ENCODE peak calls at places on chromosome 11, in six cellular contexts. K is mesendoderm, W is H9, E is IMR-90, G is H1, B is mesenchymal stem cell. C is an unnamed sample.

GRCh38 chr11:103494491-103494890 is 385.3 kb downstream of the DYNC2H1 start:
- DNase-seq in K (no peak), W (no peak), E (no peak), G (no peak), B (no peak), C (no peak)

GRCh38 chr11:96758957-96759356 is 369.1 kb downstream of the JRKL start:
- DNase-seq in K (no peak), W (no peak), E (no peak), G (no peak), B (no peak), C (no peak)

GRCh38 chr11:26827567-26828037 is 105.7 kb upstream of the SLC5A12 start:
- DNase-seq in K (no peak), W (no peak), E (peak), G (no peak), B (peak), C (no peak)

GRCh38 chr11:73233211-73233610 is 15.1 kb downstream of the P2RY2 start:
- DNase-seq in K (no peak), W (peak), E (no peak), G (no peak), B (no peak), C (no peak)

GRCh38 chr11:59957094-59957493 is 6.7 kb upstream of the OOSP4A start:
- DNase-seq in K (no peak), W (no peak), E (no peak), G (no peak), B (peak), C (no peak)

GRCh38 chr11:83971063-83971462 is 684.9 kb upstream of the CCDC90B start:
- DNase-seq in K (peak), W (no peak), E (peak), G (no peak), B (peak), C (peak)

GRCh38 chr11:124930799-124931198 is 5.0 kb downstream of the HEPACAM start:
- DNase-seq in K (no peak), W (no peak), E (no peak), G (no peak), B (no peak), C (no peak)

GRCh38 chr11:118615282-118615979 is 8.0 kb downstream of the PHLDB1 start:
- DNase-seq in K (peak), W (peak), E (no peak), G (peak), B (no peak), C (peak)

GRCh38 chr11:79512706-79513469 is 72.1 kb upstream of the TENM4 start:
- DNase-seq in K (no peak), W (no peak), E (no peak), G (no peak), B (no peak), C (no peak)

GRCh38 chr11:47907499-47907898 is 59.3 kb upstream of the NUP160 start:
- DNase-seq in K (no peak), W (no peak), E (peak), G (no peak), B (peak), C (no peak)

GRCh38 chr11:61061081-61061826 is 41.0 kb upstream of the CD5 start:
- DNase-seq in K (no peak), W (peak), E (no peak), G (no peak), B (no peak), C (no peak)

GRCh38 chr11:9091044-9091936 is at the start of gene SCUBE2:
- DNase-seq in K (no peak), W (peak), E (no peak), G (no peak), B (no peak), C (no peak)

GRCh38 chr11:2466869-2467694 is 22.3 kb downstream of the KCNQ1 start:
- DNase-seq in K (no peak), W (no peak), E (no peak), G (no peak), B (no peak), C (no peak)

GRCh38 chr11:31780078-31780971 is 30.8 kb downstream of the PAX6 start:
- DNase-seq in K (no peak), W (no peak), E (no peak), G (no peak), B (no peak), C (no peak)

GRCh38 chr11:25769287-25769686 is 562.6 kb upstream of the ANO3 start:
- DNase-seq in K (no peak), W (no peak), E (no peak), G (no peak), B (peak), C (no peak)

GRCh38 chr11:46961041-46961440 is 24.5 kb downstream of the CSTPP1 start:
- DNase-seq in K (no peak), W (no peak), E (no peak), G (no peak), B (no peak), C (no peak)

GRCh38 chr11:41237386-41237785 is 222.1 kb downstream of the LRRC4C start:
- DNase-seq in K (peak), W (no peak), E (no peak), G (no peak), B (no peak), C (no peak)

GRCh38 chr11:46381046-46381835 is at the start of gene MDK:
- DNase-seq in K (peak), W (peak), E (no peak), G (no peak), B (no peak), C (peak)

GRCh38 chr11:134380785-134381184 is 31.3 kb downstream of the B3GAT1 start:
- DNase-seq in K (no peak), W (no peak), E (no peak), G (no peak), B (no peak), C (no peak)

GRCh38 chr11:33633251-33634003 is 67.2 kb downstream of the C11orf91 start:
- DNase-seq in K (peak), W (peak), E (peak), G (peak), B (peak), C (no peak)

GRCh38 chr11:46947399-46948077 is 11.0 kb downstream of the CSTPP1 start:
- DNase-seq in K (peak), W (no peak), E (no peak), G (no peak), B (no peak), C (no peak)

GRCh38 chr11:45092901-45093760 is 53.3 kb upstream of the PRDM11 start:
- DNase-seq in K (no peak), W (peak), E (peak), G (no peak), B (peak), C (no peak)

GRCh38 chr11:34514050-34514449 is 456 bp upstream of the ELF5 start:
- DNase-seq in K (no peak), W (no peak), E (no peak), G (no peak), B (no peak), C (no peak)

GRCh38 chr11:13207665-13208594 is 69.7 kb upstream of the BMAL1 start:
- DNase-seq in K (peak), W (peak), E (peak), G (no peak), B (peak), C (no peak)

GRCh38 chr11:17179972-17180371 is 27.8 kb downstream of the PIK3C2A start:
- DNase-seq in K (no peak), W (no peak), E (no peak), G (no peak), B (no peak), C (no peak)

GRCh38 chr11:44066732-44067131 is 662 bp downstream of the ACCS start:
- DNase-seq in K (no peak), W (no peak), E (peak), G (no peak), B (peak), C (no peak)

GRCh38 chr11:95074806-95075563 is 8.3 kb downstream of the SRSF8 start:
- DNase-seq in K (no peak), W (no peak), E (no peak), G (no peak), B (no peak), C (no peak)

GRCh38 chr11:70244698-70245097 is 25.8 kb upstream of the PPFIA1 start:
- DNase-seq in K (no peak), W (no peak), E (peak), G (no peak), B (peak), C (no peak)

GRCh38 chr11:131584694-131585592 is 214.5 kb downstream of the NTM start:
- DNase-seq in K (peak), W (peak), E (no peak), G (peak), B (no peak), C (no peak)

GRCh38 chr11:128544625-128545024 is 42.7 kb downstream of the ETS1 start:
- DNase-seq in K (no peak), W (no peak), E (peak), G (no peak), B (peak), C (no peak)
- H2BK15ac ChIP-seq in K (no peak), W (no peak), E (no peak), G (no peak), B (no peak), C (no peak)

DNA sequence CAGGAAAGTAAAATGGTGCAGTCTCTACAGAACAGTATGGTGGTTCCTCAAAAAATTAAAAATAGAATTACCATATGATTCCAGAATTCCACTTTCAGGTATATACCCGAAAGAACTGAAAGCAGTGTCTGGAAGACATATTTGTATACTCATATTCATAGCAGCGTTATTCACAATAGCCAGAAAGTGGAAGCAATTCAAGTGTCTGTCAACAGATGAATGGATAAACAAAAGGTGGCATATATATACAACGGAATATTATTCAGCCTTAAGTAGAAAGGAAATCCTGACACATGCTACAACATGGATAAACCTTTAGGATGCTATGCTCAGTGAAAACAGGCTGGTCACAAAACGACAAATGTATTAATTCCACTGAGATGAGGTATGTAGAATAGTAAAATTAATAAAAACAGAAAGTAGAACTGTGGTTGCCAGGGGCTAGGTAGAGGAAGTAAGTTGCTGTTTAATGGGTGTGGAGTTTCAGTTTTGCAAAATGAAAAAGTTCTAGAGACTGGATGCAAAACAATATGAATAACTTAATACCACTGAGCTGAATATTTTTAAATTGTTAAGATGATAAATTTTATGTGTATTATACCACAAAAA is 14.5 kb downstream of the SAA1 start:
- DNase-seq in K (no peak), W (no peak), E (no peak), G (no peak), B (no peak), C (no peak)
- H4K8ac ChIP-seq in K (no peak), W (no peak), E (no peak), G (no peak), B (no peak), C (no peak)

GRCh38 chr11:64048042-64048854 is 12.5 kb downstream of the FLRT1 start:
- DNase-seq in K (no peak), W (no peak), E (no peak), G (no peak), B (no peak), C (no peak)
- H2BK15ac ChIP-seq in K (no peak), W (no peak), E (no peak), G (no peak), B (no peak), C (peak)

GRCh38 chr11:66267379-66268209 is 845 bp upstream of the RAB1B start:
- DNase-seq in K (peak), W (peak), E (peak), G (peak), B (peak), C (peak)
- H4K8ac ChIP-seq in K (no peak), W (no peak), E (peak), G (no peak), B (peak), C (no peak)

GRCh38 chr11:99080154-99080553 is 59.4 kb downstream of the CNTN5 start:
- DNase-seq in K (no peak), W (no peak), E (no peak), G (no peak), B (no peak), C (no peak)
- H2BK15ac ChIP-seq in K (no peak), W (no peak), E (no peak), G (no peak), B (no peak), C (no peak)

GRCh38 chr11:67606150-67606476 is 623 bp upstream of the NDUFV1 start:
- DNase-seq in K (no peak), W (no peak), E (peak), G (no peak), B (no peak), C (no peak)
- H4K8ac ChIP-seq in K (no peak), W (no peak), E (peak), G (no peak), B (peak), C (no peak)

DNA sequence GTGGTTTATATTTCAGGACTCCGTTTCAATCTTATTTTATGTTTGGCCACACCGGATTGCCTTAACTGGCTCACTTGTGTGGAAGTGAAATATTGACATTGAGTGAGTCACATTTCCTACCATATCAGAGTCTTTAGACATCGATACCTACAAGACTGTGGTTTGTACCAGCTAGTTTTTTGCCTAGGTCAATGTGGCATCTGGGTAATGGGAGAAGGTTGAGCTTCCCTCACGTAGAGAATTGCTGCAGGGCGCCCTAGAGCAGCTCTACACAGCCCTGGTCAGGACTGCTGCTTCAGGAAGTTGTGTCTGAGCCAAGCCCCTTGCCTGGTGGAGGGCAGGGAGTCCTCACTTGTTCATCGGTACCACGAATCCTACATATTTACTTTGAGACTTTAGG is 1.6 kb downstream of the GRAMD1B start:
- DNase-seq in K (peak), W (no peak), E (peak), G (no peak), B (no peak), C (no peak)
- H2BK15ac ChIP-seq in K (no peak), W (no peak), E (no peak), G (no peak), B (no peak), C (no peak)

C was measured in neuronal stem cell.